ENCODE peak calls at places on chromosomes 12 and 14, in nine cellular contexts. One of them, this sample, is unnamed.

GRCh38 chr12:106978035-106978800 is 8.7 kb downstream of the MTERF2 start:
- DNase-seq in suprapubic skin: no peak
- DNase-seq in H1: no peak
- DNase-seq in transverse colon: peak
- DNase-seq in HCT116: no peak
- DNase-seq in spleen: no peak
- DNase-seq in sigmoid colon: peak
- DNase-seq in HepG2: peak
- DNase-seq in breast epithelium: no peak
- DNase-seq in this sample: peak

GRCh38 chr12:1630827-1631591 is 2.0 kb downstream of the WNT5B start:
- DNase-seq in breast epithelium: no peak
- DNase-seq in spleen: no peak
- DNase-seq in suprapubic skin: no peak
- DNase-seq in HCT116: no peak
- DNase-seq in sigmoid colon: no peak
- DNase-seq in HepG2: peak
- DNase-seq in H1: peak
- DNase-seq in transverse colon: no peak
- DNase-seq in this sample: no peak

GRCh38 chr12:104064842-104065441 is 611 bp downstream of the HCFC2 start:
- DNase-seq in spleen: peak
- DNase-seq in transverse colon: peak
- DNase-seq in suprapubic skin: peak
- DNase-seq in breast epithelium: no peak
- DNase-seq in sigmoid colon: peak
- DNase-seq in HepG2: no peak
- DNase-seq in HCT116: no peak
- DNase-seq in H1: no peak
- DNase-seq in this sample: no peak

GRCh38 chr14:79064200-79064599 is 894.0 kb downstream of the NRXN3 start:
- DNase-seq in sigmoid colon: no peak
- DNase-seq in breast epithelium: no peak
- DNase-seq in suprapubic skin: no peak
- DNase-seq in transverse colon: no peak
- DNase-seq in spleen: no peak
- DNase-seq in HCT116: no peak
- DNase-seq in HepG2: no peak
- DNase-seq in H1: no peak
- DNase-seq in this sample: no peak

GRCh38 chr12:76144253-76144564 is 59.7 kb upstream of the NAP1L1 start:
- DNase-seq in transverse colon: peak
- DNase-seq in H1: no peak
- DNase-seq in HCT116: no peak
- DNase-seq in breast epithelium: no peak
- DNase-seq in suprapubic skin: no peak
- DNase-seq in spleen: no peak
- DNase-seq in sigmoid colon: no peak
- DNase-seq in HepG2: no peak
- DNase-seq in this sample: peak

GRCh38 chr12:55682087-55682796 is 25.5 kb downstream of the ITGA7 start:
- DNase-seq in transverse colon: no peak
- DNase-seq in sigmoid colon: peak
- DNase-seq in HCT116: no peak
- DNase-seq in breast epithelium: no peak
- DNase-seq in H1: no peak
- DNase-seq in spleen: no peak
- DNase-seq in suprapubic skin: no peak
- DNase-seq in HepG2: peak
- DNase-seq in this sample: no peak

GRCh38 chr12:54463484-54463883 is 9.9 kb downstream of the GTSF1 start:
- DNase-seq in transverse colon: no peak
- DNase-seq in HepG2: no peak
- DNase-seq in HCT116: no peak
- DNase-seq in sigmoid colon: no peak
- DNase-seq in spleen: no peak
- DNase-seq in suprapubic skin: no peak
- DNase-seq in H1: no peak
- DNase-seq in breast epithelium: no peak
- DNase-seq in this sample: no peak

GRCh38 chr12:24838531-24838950 is 110.4 kb downstream of the BCAT1 start:
- DNase-seq in H1: no peak
- DNase-seq in HepG2: no peak
- DNase-seq in spleen: no peak
- DNase-seq in transverse colon: peak
- DNase-seq in suprapubic skin: no peak
- DNase-seq in sigmoid colon: peak
- DNase-seq in HCT116: no peak
- DNase-seq in breast epithelium: peak
- DNase-seq in this sample: no peak

GRCh38 chr12:44117368-44117767 is 281.5 kb downstream of the TMEM117 start:
- DNase-seq in suprapubic skin: no peak
- DNase-seq in HCT116: no peak
- DNase-seq in sigmoid colon: no peak
- DNase-seq in H1: no peak
- DNase-seq in HepG2: no peak
- DNase-seq in spleen: no peak
- DNase-seq in breast epithelium: no peak
- DNase-seq in transverse colon: no peak
- DNase-seq in this sample: no peak

GRCh38 chr14:65170768-65171251 is 68.5 kb upstream of the MAX start:
- DNase-seq in sigmoid colon: no peak
- DNase-seq in suprapubic skin: no peak
- DNase-seq in transverse colon: peak
- DNase-seq in breast epithelium: no peak
- DNase-seq in HepG2: no peak
- DNase-seq in HCT116: no peak
- DNase-seq in H1: peak
- DNase-seq in spleen: peak
- DNase-seq in this sample: no peak

GRCh38 chr14:39097159-39097558 is 5.9 kb downstream of the SEC23A start:
- DNase-seq in HCT116: no peak
- DNase-seq in breast epithelium: no peak
- DNase-seq in H1: no peak
- DNase-seq in HepG2: peak
- DNase-seq in suprapubic skin: no peak
- DNase-seq in transverse colon: no peak
- DNase-seq in sigmoid colon: no peak
- DNase-seq in spleen: no peak
- DNase-seq in this sample: no peak

GRCh38 chr14:102209224-102209966 is 69.7 kb downstream of the WDR20 start:
- DNase-seq in HCT116: no peak
- DNase-seq in breast epithelium: no peak
- DNase-seq in HepG2: peak
- DNase-seq in transverse colon: no peak
- DNase-seq in sigmoid colon: peak
- DNase-seq in suprapubic skin: no peak
- DNase-seq in H1: peak
- DNase-seq in spleen: peak
- DNase-seq in this sample: no peak

GRCh38 chr12:93571360-93571853 is 1.1 kb upstream of the SOCS2 start:
- DNase-seq in transverse colon: peak
- DNase-seq in HepG2: peak
- DNase-seq in breast epithelium: no peak
- DNase-seq in spleen: peak
- DNase-seq in suprapubic skin: peak
- DNase-seq in HCT116: peak
- DNase-seq in sigmoid colon: peak
- DNase-seq in H1: peak
- DNase-seq in this sample: peak

GRCh38 chr12:93570552-93571359 is 1.7 kb upstream of the SOCS2 start:
- DNase-seq in HCT116: peak
- DNase-seq in suprapubic skin: peak
- DNase-seq in HepG2: peak
- DNase-seq in transverse colon: peak
- DNase-seq in breast epithelium: peak
- DNase-seq in spleen: peak
- DNase-seq in sigmoid colon: peak
- DNase-seq in H1: peak
- DNase-seq in this sample: peak

GRCh38 chr12:93571854-93572711 is at the start of gene SOCS2:
- DNase-seq in HCT116: no peak
- DNase-seq in breast epithelium: no peak
- DNase-seq in transverse colon: peak
- DNase-seq in sigmoid colon: peak
- DNase-seq in suprapubic skin: no peak
- DNase-seq in HepG2: no peak
- DNase-seq in H1: peak
- DNase-seq in spleen: peak
- DNase-seq in this sample: peak

GRCh38 chr12:93573552-93574223 is 1.2 kb downstream of the SOCS2 start:
- DNase-seq in suprapubic skin: no peak
- DNase-seq in HepG2: no peak
- DNase-seq in breast epithelium: no peak
- DNase-seq in transverse colon: peak
- DNase-seq in H1: no peak
- DNase-seq in HCT116: no peak
- DNase-seq in spleen: no peak
- DNase-seq in sigmoid colon: no peak
- DNase-seq in this sample: no peak

GRCh38 chr12:93572712-93573551 is 457 bp downstream of the SOCS2 start:
- DNase-seq in HepG2: no peak
- DNase-seq in spleen: peak
- DNase-seq in HCT116: no peak
- DNase-seq in suprapubic skin: peak
- DNase-seq in sigmoid colon: peak
- DNase-seq in transverse colon: peak
- DNase-seq in breast epithelium: no peak
- DNase-seq in H1: peak
- DNase-seq in this sample: no peak
- TF ChIP-seq POLR2A in HepG2: no peak
- TF ChIP-seq POLR2A in spleen: no peak
- TF ChIP-seq POLR2A in HCT116: no peak
- TF ChIP-seq POLR2A in suprapubic skin: no peak
- TF ChIP-seq POLR2A in sigmoid colon: no peak
- TF ChIP-seq POLR2A in transverse colon: no peak
- TF ChIP-seq POLR2A in breast epithelium: no peak
- TF ChIP-seq POLR2A in H1: no peak
- TF ChIP-seq POLR2A in this sample: no peak

DNA sequence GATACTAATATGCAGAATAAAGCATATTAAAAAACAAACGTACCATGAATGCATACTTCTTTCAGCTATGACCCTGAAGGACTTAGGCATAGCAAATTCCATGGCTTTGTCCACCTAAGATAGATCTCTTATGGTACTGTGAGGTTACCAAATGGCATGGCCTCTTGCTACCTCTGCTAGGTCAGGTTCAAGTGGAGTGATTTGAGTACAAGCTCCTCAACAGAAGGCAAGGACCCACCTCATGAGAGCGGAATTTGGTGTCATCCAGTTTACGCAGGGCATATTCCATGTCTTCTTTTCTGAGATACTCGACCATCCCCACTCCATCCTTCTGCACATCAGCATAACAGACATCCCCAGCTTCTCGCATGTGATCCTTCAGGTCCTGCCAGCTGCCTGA is 5.8 kb downstream of the SRSF9 start:
- DNase-seq in HepG2: no peak
- DNase-seq in sigmoid colon: no peak
- DNase-seq in transverse colon: no peak
- DNase-seq in HCT116: no peak
- DNase-seq in suprapubic skin: peak
- DNase-seq in H1: no peak
- DNase-seq in spleen: no peak
- DNase-seq in breast epithelium: no peak
- DNase-seq in this sample: no peak
- TF ChIP-seq POLR2AphosphoS5 in HepG2: no peak
- TF ChIP-seq POLR2AphosphoS5 in sigmoid colon: no peak
- TF ChIP-seq POLR2AphosphoS5 in transverse colon: no peak
- TF ChIP-seq POLR2AphosphoS5 in HCT116: no peak
- TF ChIP-seq POLR2AphosphoS5 in suprapubic skin: no peak
- TF ChIP-seq POLR2AphosphoS5 in H1: peak
- TF ChIP-seq POLR2AphosphoS5 in spleen: no peak
- TF ChIP-seq POLR2AphosphoS5 in breast epithelium: no peak
- TF ChIP-seq POLR2AphosphoS5 in this sample: no peak

GRCh38 chr12:6724409-6724797 is 557 bp downstream of the COPS7A start:
- DNase-seq in spleen: peak
- DNase-seq in HCT116: no peak
- DNase-seq in breast epithelium: no peak
- DNase-seq in H1: no peak
- DNase-seq in HepG2: peak
- DNase-seq in suprapubic skin: no peak
- DNase-seq in sigmoid colon: peak
- DNase-seq in transverse colon: peak
- DNase-seq in this sample: peak

GRCh38 chr12:6725350-6725749 is 1.5 kb downstream of the COPS7A start:
- DNase-seq in H1: no peak
- DNase-seq in suprapubic skin: no peak
- DNase-seq in HepG2: no peak
- DNase-seq in HCT116: no peak
- DNase-seq in breast epithelium: no peak
- DNase-seq in sigmoid colon: no peak
- DNase-seq in transverse colon: no peak
- DNase-seq in spleen: no peak
- DNase-seq in this sample: no peak

GRCh38 chr12:6729186-6729585 is 5.3 kb downstream of the COPS7A start:
- DNase-seq in HepG2: no peak
- DNase-seq in transverse colon: no peak
- DNase-seq in suprapubic skin: no peak
- DNase-seq in sigmoid colon: no peak
- DNase-seq in breast epithelium: no peak
- DNase-seq in spleen: no peak
- DNase-seq in H1: no peak
- DNase-seq in HCT116: no peak
- DNase-seq in this sample: no peak

GRCh38 chr12:6722863-6723262 is 983 bp upstream of the COPS7A start:
- DNase-seq in breast epithelium: no peak
- DNase-seq in HCT116: no peak
- DNase-seq in sigmoid colon: no peak
- DNase-seq in suprapubic skin: no peak
- DNase-seq in spleen: no peak
- DNase-seq in H1: no peak
- DNase-seq in HepG2: no peak
- DNase-seq in transverse colon: no peak
- DNase-seq in this sample: no peak

GRCh38 chr12:6723607-6724408 is at the start of gene COPS7A:
- DNase-seq in suprapubic skin: peak
- DNase-seq in breast epithelium: peak
- DNase-seq in HepG2: peak
- DNase-seq in transverse colon: peak
- DNase-seq in H1: peak
- DNase-seq in spleen: peak
- DNase-seq in HCT116: peak
- DNase-seq in sigmoid colon: peak
- DNase-seq in this sample: peak
- TF ChIP-seq POLR2A in suprapubic skin: no peak
- TF ChIP-seq POLR2A in breast epithelium: peak
- TF ChIP-seq POLR2A in HepG2: peak
- TF ChIP-seq POLR2A in transverse colon: peak
- TF ChIP-seq POLR2A in H1: peak
- TF ChIP-seq POLR2A in spleen: peak
- TF ChIP-seq POLR2A in HCT116: peak
- TF ChIP-seq POLR2A in sigmoid colon: peak
- TF ChIP-seq POLR2A in this sample: no peak

DNA sequence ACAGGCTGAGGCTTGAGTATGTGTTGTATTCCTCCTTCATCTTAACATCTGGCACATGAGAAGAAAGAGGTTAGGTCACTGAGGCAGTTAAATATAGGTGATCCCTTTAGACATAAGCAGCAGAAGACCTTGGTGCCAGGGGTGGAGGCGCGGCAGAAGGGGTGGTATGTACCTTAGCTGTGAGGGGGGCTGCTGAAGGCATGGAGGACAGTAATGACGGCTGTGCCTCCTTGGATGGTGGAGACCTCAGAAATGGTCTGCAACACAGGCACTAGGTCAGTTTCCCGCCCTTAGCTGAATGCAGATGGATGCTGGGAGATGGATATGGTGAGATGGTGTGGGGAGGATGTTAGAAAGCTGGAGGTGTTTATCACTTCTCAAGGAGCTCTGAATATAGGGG is 1.5 kb upstream of the PNMA1 start:
- DNase-seq in sigmoid colon: no peak
- DNase-seq in suprapubic skin: no peak
- DNase-seq in HepG2: no peak
- DNase-seq in spleen: no peak
- DNase-seq in H1: no peak
- DNase-seq in HCT116: no peak
- DNase-seq in breast epithelium: no peak
- DNase-seq in transverse colon: no peak
- DNase-seq in this sample: no peak
- TF ChIP-seq POLR2AphosphoS5 in sigmoid colon: no peak
- TF ChIP-seq POLR2AphosphoS5 in suprapubic skin: no peak
- TF ChIP-seq POLR2AphosphoS5 in HepG2: no peak
- TF ChIP-seq POLR2AphosphoS5 in spleen: no peak
- TF ChIP-seq POLR2AphosphoS5 in H1: no peak
- TF ChIP-seq POLR2AphosphoS5 in HCT116: no peak
- TF ChIP-seq POLR2AphosphoS5 in breast epithelium: no peak
- TF ChIP-seq POLR2AphosphoS5 in transverse colon: no peak
- TF ChIP-seq POLR2AphosphoS5 in this sample: no peak

This sample was measured in stomach.